ENCODE peak calls at places on chromosome 9, in six cellular contexts. Q is activated CD4-positive, alpha-beta T cell treated with anti-CD3 and anti-CD28 coated beads for 4 hours; G is HTR-8/SVneo; R is brain microvascular endothelial cell; T is EL; J is GM06990. W is an unnamed sample.

GRCh38 chr9:109640232-109641078 is 139.5 kb upstream of the PALM2AKAP2 start:
- DNase-seq in Q (no peak), J (peak; percentile 11), R (peak; percentile 31), G (peak; percentile 39), T (peak; percentile 45), W (peak; percentile 25)

GRCh38 chr9:134314950-134315715 is 11.1 kb upstream of the RXRA start:
- DNase-seq in T (no peak), Q (no peak), R (no peak), G (no peak), J (no peak), W (no peak)

GRCh38 chr9:115781361-115781760 is 372.2 kb upstream of the PAPPA start:
- DNase-seq in J (no peak), T (no peak), Q (no peak), G (no peak), R (no peak), W (no peak)

GRCh38 chr9:1032181-1032580 is 18.0 kb upstream of the DMRT2 start:
- DNase-seq in J (no peak), G (no peak), T (no peak), R (no peak), Q (no peak), W (no peak)

GRCh38 chr9:91405343-91406077 is 18.1 kb downstream of the NFIL3 start:
- DNase-seq in T (no peak), G (no peak), Q (no peak), R (no peak), J (no peak), W (no peak)

GRCh38 chr9:801399-802071 is 40.0 kb upstream of the DMRT1 start:
- DNase-seq in G (no peak), R (peak; percentile 73), Q (no peak), T (peak; percentile 82), J (no peak), W (no peak)

GRCh38 chr9:121674952-121675351 is 23.5 kb downstream of the DAB2IP start:
- DNase-seq in G (no peak), Q (no peak), T (peak; percentile 70), J (no peak), R (peak; percentile 54), W (no peak)

GRCh38 chr9:84343111-84343521 is 2.6 kb upstream of the SLC28A3 start:
- DNase-seq in Q (no peak), R (peak; percentile 85), J (no peak), G (no peak), T (peak; percentile 86), W (no peak)

GRCh38 chr9:135522137-135522877 is 1.1 kb downstream of the LCN1 start:
- DNase-seq in T (no peak), G (no peak), J (no peak), R (no peak), Q (no peak), W (no peak)

GRCh38 chr9:104905153-104905901 is 22.6 kb downstream of the ABCA1 start:
- DNase-seq in J (no peak), Q (no peak), R (no peak), T (no peak), G (no peak), W (no peak)

GRCh38 chr9:102054811-102055210 is 316.4 kb upstream of the GRIN3A start:
- DNase-seq in G (no peak), Q (no peak), T (no peak), J (no peak), R (no peak), W (no peak)

W was measured in NCI-H460.